ENCODE peak calls at places on chromosomes 11 and 22, in seven cellular contexts. V is Calu3, E is foreskin fibroblast, X is small intestine, W is NCI-H446, L is fibroblast of pulmonary artery, M is renal cortical epithelial cell. P is an unnamed sample.

GRCh38 chr11:133064152-133064877 is 468.0 kb downstream of the OPCML start:
- DNase-seq in L (peak; percentile 44), M (peak; percentile 45), W (peak; percentile 20), X (peak; percentile 26), E (peak; percentile 16), V (no peak), P (peak; percentile 21)

GRCh38 chr11:75577198-75577597 is 15.1 kb downstream of the SERPINH1 start:
- DNase-seq in M (peak; percentile 68), L (no peak), X (no peak), V (peak; percentile 36), E (no peak), W (no peak), P (no peak)

GRCh38 chr11:117189191-117189940 is 9.8 kb upstream of the TAGLN start:
- DNase-seq in M (no peak), L (no peak), W (no peak), X (no peak), E (no peak), V (no peak), P (no peak)

GRCh38 chr11:65650547-65651338 is 12.0 kb downstream of the RELA start:
- DNase-seq in E (no peak), X (no peak), M (no peak), W (no peak), L (no peak), V (no peak), P (no peak)

GRCh38 chr22:29030016-29030617 is 31.5 kb downstream of the C22orf31 start:
- DNase-seq in M (peak; percentile 86), V (peak; percentile 68), L (peak; percentile 16), W (peak; percentile 30), X (no peak), E (no peak), P (no peak)

GRCh38 chr22:21951931-21952465 is 650 bp downstream of the PPM1F start:
- DNase-seq in X (peak; percentile 25), M (no peak), E (peak; percentile 37), W (no peak), V (peak; percentile 49), L (peak; percentile 48), P (no peak)

GRCh38 chr22:42270178-42270511 is 308 bp downstream of the TCF20 start:
- DNase-seq in V (peak; percentile 51), M (no peak), X (peak; percentile 43), W (no peak), E (no peak), L (no peak), P (no peak)

GRCh38 chr22:49281467-49282340 is 546.0 kb downstream of the BRD1 start:
- DNase-seq in W (no peak), V (no peak), M (no peak), E (no peak), L (no peak), X (no peak), P (no peak)

GRCh38 chr22:42388130-42388797 is 43.9 kb downstream of the NFAM1 start:
- DNase-seq in E (no peak), L (peak; percentile 10), W (peak; percentile 94), V (no peak), X (peak; percentile 16), M (no peak), P (no peak)

GRCh38 chr11:37712246-37712645 is 1114.2 kb upstream of the RAG2 start:
- DNase-seq in V (no peak), E (no peak), M (no peak), X (no peak), L (peak; percentile 23), W (peak; percentile 58), P (no peak)

GRCh38 chr11:41431784-41432183 is 27.7 kb downstream of the LRRC4C start:
- DNase-seq in W (peak; percentile 31), V (no peak), E (no peak), M (no peak), X (no peak), L (no peak), P (no peak)

GRCh38 chr11:64853709-64854108 is 9.3 kb upstream of the CDC42BPG start:
- DNase-seq in L (no peak), W (no peak), E (no peak), X (peak; percentile 17), M (no peak), V (no peak), P (no peak)

GRCh38 chr22:44153705-44154104 is 27.0 kb upstream of the PARVG start:
- DNase-seq in M (peak; percentile 9), W (no peak), V (no peak), X (no peak), L (no peak), E (no peak), P (no peak)

GRCh38 chr11:58616594-58616993 is 5.9 kb upstream of the CNTF start:
- DNase-seq in M (peak; percentile 72), L (peak; percentile 89), W (peak; percentile 51), V (no peak), E (peak; percentile 85), X (no peak), P (peak; percentile 69)

GRCh38 chr22:46107089-46107664 is 43.1 kb upstream of the PPARA start:
- DNase-seq in W (peak; percentile 78), X (peak; percentile 58), L (no peak), V (no peak), M (no peak), E (no peak), P (no peak)

GRCh38 chr11:115629456-115630015 is 125.3 kb upstream of the CADM1 start:
- DNase-seq in X (no peak), M (no peak), E (no peak), V (no peak), W (no peak), L (no peak), P (no peak)

GRCh38 chr11:86091566-86091965 is 22.7 kb upstream of the PICALM start:
- DNase-seq in E (peak; percentile 41), X (no peak), W (no peak), V (no peak), L (peak; percentile 59), M (no peak), P (no peak)

GRCh38 chr11:128484172-128484571 is 103.2 kb downstream of the ETS1 start:
- DNase-seq in X (no peak), V (no peak), E (no peak), M (no peak), L (no peak), W (no peak), P (no peak)

GRCh38 chr11:29305456-29306232 is 711.2 kb downstream of the KCNA4 start:
- DNase-seq in L (no peak), M (no peak), W (no peak), V (no peak), X (no peak), E (no peak), P (no peak)

GRCh38 chr11:46455816-46456215 is 64.2 kb upstream of the CHRM4 start:
- DNase-seq in M (no peak), E (no peak), W (no peak), X (no peak), V (no peak), L (no peak), P (no peak)

P was measured in fibroblast of the conjunctiva.